ENCODE peak calls at places on chromosomes 12 and 14, in ten cellular contexts. I, X, S, D, B, Z, W, A, G and E are unnamed samples.

GRCh38 chr12:131041216-131041967 is 87.7 kb downstream of the ADGRD1 start:
- DNase-seq in I (no peak), X (no peak), S (no peak), D (peak), B (no peak), Z (no peak), W (no peak), A (no peak), G (no peak), E (no peak)

GRCh38 chr12:118034429-118035193 is 18.1 kb downstream of the RFC5 start:
- DNase-seq in I (no peak), X (peak), S (peak), D (no peak), B (no peak), Z (no peak), W (no peak), A (peak), G (no peak), E (no peak)

GRCh38 chr14:101969480-101969879 is 5.1 kb downstream of the DYNC1H1 start:
- DNase-seq in I (peak), X (no peak), S (no peak), D (no peak), B (no peak), Z (no peak), W (no peak), A (no peak), G (no peak), E (no peak)

GRCh38 chr12:112161711-112162110 is 36.4 kb downstream of the TRAFD1 start:
- DNase-seq in I (no peak), X (no peak), S (no peak), D (no peak), B (no peak), Z (no peak), W (no peak), A (no peak), G (peak), E (no peak)

GRCh38 chr12:89085421-89085820 is 266.9 kb downstream of the DUSP6 start:
- DNase-seq in I (no peak), X (no peak), S (no peak), D (no peak), B (no peak), Z (no peak), W (no peak), A (no peak), G (no peak), E (no peak)

GRCh38 chr12:17326649-17327048 is 720.7 kb upstream of the LMO3 start:
- DNase-seq in I (no peak), X (no peak), S (no peak), D (no peak), B (no peak), Z (no peak), W (no peak), A (no peak), G (no peak), E (no peak)

GRCh38 chr12:26011099-26011498 is 52.6 kb downstream of the RASSF8 start:
- DNase-seq in I (no peak), X (no peak), S (peak), D (no peak), B (no peak), Z (no peak), W (no peak), A (no peak), G (no peak), E (no peak)

GRCh38 chr14:61811882-61812346 is 49.7 kb downstream of the SNAPC1 start:
- DNase-seq in I (no peak), X (no peak), S (no peak), D (no peak), B (no peak), Z (no peak), W (no peak), A (no peak), G (no peak), E (no peak)

GRCh38 chr12:31880340-31880739 is 78.9 kb upstream of the RESF1 start:
- DNase-seq in I (no peak), X (no peak), S (no peak), D (no peak), B (no peak), Z (no peak), W (no peak), A (no peak), G (no peak), E (no peak)

GRCh38 chr14:25887251-25887908 is 710.5 kb downstream of the NOVA1 start:
- DNase-seq in I (no peak), X (peak), S (no peak), D (no peak), B (no peak), Z (no peak), W (no peak), A (no peak), G (no peak), E (no peak)

GRCh38 chr14:69675877-69676416 is 64.6 kb downstream of the SUSD6 start:
- DNase-seq in I (no peak), X (no peak), S (no peak), D (no peak), B (no peak), Z (no peak), W (no peak), A (no peak), G (no peak), E (no peak)

GRCh38 chr12:57011438-57012424 is 4.6 kb downstream of the TAC3 start:
- DNase-seq in I (no peak), X (no peak), S (no peak), D (no peak), B (no peak), Z (no peak), W (no peak), A (no peak), G (no peak), E (no peak)